ENCODE peak calls at places on chromosomes 6 and 20, in eight cellular contexts. P, Q, Y, J, Z, T, E and G are unnamed samples.

GRCh38 chr20:36574278-36575065 is 1.1 kb downstream of the TGIF2 start:
- DNase-seq in P (no peak), Q (peak; percentile 55), Y (peak; percentile 69), J (peak; percentile 40), Z (peak; percentile 61), T (no peak), E (no peak), G (no peak)

GRCh38 chr6:134238960-134239795 is 78.7 kb downstream of the SGK1 start:
- DNase-seq in P (no peak), Q (no peak), Y (no peak), J (no peak), Z (peak; percentile 16), T (no peak), E (no peak), G (no peak)

GRCh38 chr20:59604770-59605665 is 678 bp downstream of the PHACTR3 start:
- DNase-seq in P (no peak), Q (peak; percentile 51), Y (peak; percentile 15), J (no peak), Z (no peak), T (no peak), E (no peak), G (no peak)

GRCh38 chr20:44644384-44645131 is 6.9 kb downstream of the ADA start:
- DNase-seq in P (no peak), Q (no peak), Y (no peak), J (no peak), Z (no peak), T (no peak), E (no peak), G (no peak)

GRCh38 chr6:52050051-52050405 is 37.4 kb downstream of the PKHD1 start:
- DNase-seq in P (no peak), Q (no peak), Y (no peak), J (no peak), Z (no peak), T (no peak), E (no peak), G (no peak)

GRCh38 chr6:5398530-5398929 is 137.2 kb downstream of the FARS2 start:
- DNase-seq in P (peak; percentile 54), Q (no peak), Y (peak; percentile 63), J (no peak), Z (peak; percentile 44), T (peak; percentile 51), E (no peak), G (no peak)

GRCh38 chr6:167699141-167700036 is 127.3 kb upstream of the AFDN start:
- DNase-seq in P (no peak), Q (no peak), Y (peak; percentile 31), J (peak; percentile 8), Z (no peak), T (peak; percentile 58), E (peak; percentile 90), G (no peak)

GRCh38 chr20:50868509-50869495 is 62.4 kb downstream of the ADNP start:
- DNase-seq in P (peak; percentile 34), Q (no peak), Y (no peak), J (no peak), Z (no peak), T (peak; percentile 41), E (no peak), G (no peak)

GRCh38 chr6:112214749-112215269 is 39.6 kb downstream of the LAMA4 start:
- DNase-seq in P (peak; percentile 96), Q (no peak), Y (no peak), J (no peak), Z (no peak), T (no peak), E (no peak), G (no peak)

GRCh38 chr20:21018576-21018975 is 87.6 kb downstream of the LINC00237 start:
- DNase-seq in P (no peak), Q (no peak), Y (no peak), J (no peak), Z (no peak), T (no peak), E (no peak), G (no peak)

GRCh38 chr6:37308084-37308817 is 45.5 kb upstream of the RNF8 start:
- DNase-seq in P (peak; percentile 98), Q (no peak), Y (peak; percentile 55), J (no peak), Z (no peak), T (no peak), E (no peak), G (no peak)

GRCh38 chr20:47220161-47220582 is 136.3 kb downstream of the ZMYND8 start:
- DNase-seq in P (no peak), Q (peak; percentile 53), Y (peak; percentile 49), J (peak; percentile 11), Z (peak; percentile 53), T (peak; percentile 21), E (no peak), G (peak; percentile 41)

GRCh38 chr6:21900730-21901129 is 307.2 kb downstream of the SOX4 start:
- DNase-seq in P (no peak), Q (no peak), Y (peak; percentile 58), J (no peak), Z (peak; percentile 17), T (peak; percentile 68), E (no peak), G (no peak)

GRCh38 chr6:96015321-96015790 is 418 bp upstream of the FUT9 start:
- DNase-seq in P (no peak), Q (no peak), Y (no peak), J (no peak), Z (no peak), T (no peak), E (no peak), G (peak; percentile 68)

GRCh38 chr6:119543332-119543731 is 193.8 kb upstream of the MAN1A1 start:
- DNase-seq in P (no peak), Q (no peak), Y (no peak), J (no peak), Z (no peak), T (no peak), E (no peak), G (no peak)

GRCh38 chr20:62266340-62266739 is 28.0 kb downstream of the OSBPL2 start:
- DNase-seq in P (no peak), Q (no peak), Y (no peak), J (no peak), Z (no peak), T (no peak), E (no peak), G (no peak)

GRCh38 chr20:25057234-25058050 is 497 bp downstream of the ACSS1 start:
- DNase-seq in P (peak; percentile 36), Q (no peak), Y (peak; percentile 68), J (peak; percentile 59), Z (peak; percentile 90), T (peak; percentile 34), E (no peak), G (no peak)

GRCh38 chr6:30782425-30783014 is 38.2 kb upstream of the IER3 start:
- DNase-seq in P (no peak), Q (no peak), Y (peak; percentile 88), J (no peak), Z (peak; percentile 62), T (peak; percentile 73), E (no peak), G (no peak)

GRCh38 chr20:35515949-35516645 is 13.4 kb downstream of the C20orf173 start:
- DNase-seq in P (no peak), Q (no peak), Y (peak; percentile 89), J (no peak), Z (peak; percentile 77), T (peak; percentile 93), E (no peak), G (no peak)

GRCh38 chr6:29739136-29739881 is 16.1 kb downstream of the HLA-F start:
- DNase-seq in P (no peak), Q (no peak), Y (no peak), J (no peak), Z (no peak), T (no peak), E (no peak), G (no peak)

GRCh38 chr6:106966671-106967522 is 7.6 kb downstream of the CD24 start:
- DNase-seq in P (peak; percentile 74), Q (no peak), Y (no peak), J (no peak), Z (no peak), T (no peak), E (no peak), G (no peak)

GRCh38 chr20:17969276-17969883 is 562 bp downstream of the MGME1 start:
- DNase-seq in P (no peak), Q (no peak), Y (peak; percentile 66), J (no peak), Z (peak; percentile 31), T (peak; percentile 51), E (no peak), G (no peak)

GRCh38 chr6:73704260-73704659 is 8.3 kb downstream of the CD109 start:
- DNase-seq in P (no peak), Q (no peak), Y (peak; percentile 96), J (no peak), Z (peak; percentile 79), T (peak; percentile 84), E (no peak), G (no peak)

GRCh38 chr6:33000053-33000452 is 9.3 kb downstream of the HLA-DOA start:
- DNase-seq in P (no peak), Q (peak; percentile 81), Y (no peak), J (no peak), Z (no peak), T (no peak), E (no peak), G (peak; percentile 64)

GRCh38 chr20:22470620-22471026 is 113.7 kb downstream of the FOXA2 start:
- DNase-seq in P (no peak), Q (no peak), Y (no peak), J (no peak), Z (no peak), T (no peak), E (no peak), G (no peak)

GRCh38 chr20:571754-572331 is 28.3 kb upstream of the CSNK2A1 start:
- DNase-seq in P (no peak), Q (peak; percentile 61), Y (peak; percentile 24), J (no peak), Z (peak; percentile 56), T (peak; percentile 26), E (peak; percentile 89), G (no peak)

GRCh38 chr6:105001063-105001462 is 44.2 kb downstream of the LIN28B start:
- DNase-seq in P (no peak), Q (no peak), Y (no peak), J (no peak), Z (no peak), T (no peak), E (no peak), G (no peak)

GRCh38 chr6:132391391-132392291 is 9.6 kb downstream of the MOXD1 start:
- DNase-seq in P (no peak), Q (peak; percentile 27), Y (peak; percentile 95), J (no peak), Z (peak; percentile 78), T (peak; percentile 83), E (no peak), G (no peak)

GRCh38 chr6:105077592-105078463 is 102.0 kb downstream of the POPDC3 start:
- DNase-seq in P (peak; percentile 17), Q (no peak), Y (peak; percentile 78), J (no peak), Z (peak; percentile 61), T (peak; percentile 46), E (no peak), G (no peak)

GRCh38 chr6:18586133-18586532 is 199.0 kb downstream of the RNF144B start:
- DNase-seq in P (no peak), Q (no peak), Y (no peak), J (no peak), Z (no peak), T (no peak), E (no peak), G (no peak)

GRCh38 chr6:32082951-32083350 is 26.2 kb downstream of the TNXB start:
- DNase-seq in P (no peak), Q (no peak), Y (peak; percentile 99), J (no peak), Z (peak; percentile 95), T (peak; percentile 83), E (no peak), G (no peak)

GRCh38 chr6:135181333-135182119 is 418 bp downstream of the MYB start:
- DNase-seq in P (no peak), Q (peak; percentile 43), Y (peak; percentile 31), J (no peak), Z (peak; percentile 29), T (no peak), E (no peak), G (no peak)

GRCh38 chr20:1423625-1424106 is 30.8 kb upstream of the FKBP1A start:
- DNase-seq in P (peak; percentile 94), Q (peak; percentile 94), Y (peak; percentile 78), J (no peak), Z (no peak), T (peak; percentile 62), E (no peak), G (peak; percentile 25)

GRCh38 chr20:11159728-11160127 is 485.9 kb upstream of the JAG1 start:
- DNase-seq in P (no peak), Q (no peak), Y (peak; percentile 40), J (no peak), Z (peak; percentile 35), T (no peak), E (no peak), G (no peak)